ENCODE peak calls at places on chromosomes 7 and 10, in six cellular contexts. S is T1000, I is Calu3, T is skeletal muscle cell, N is NCI-H1105 treated with DMSO at 0.1 percent for 48 hours, H is upper lobe of right lung. V is an unnamed sample.
A peak's percentile ranks its signal among the peaks of the same experiment; 100 is the strongest.

GRCh38 chr10:34956756-34957155 is 133.4 kb downstream of the CUL2 start:
- DNase-seq in S (no peak), H (no peak), N (no peak), I (no peak), T (no peak), V (no peak)

GRCh38 chr10:132115736-132116135 is 50.0 kb downstream of the JAKMIP3 start:
- DNase-seq in H (peak; percentile 33), S (no peak), I (no peak), T (no peak), N (no peak), V (no peak)

GRCh38 chr10:124665980-124666379 is 78.2 kb downstream of the FAM53B start:
- DNase-seq in S (no peak), H (no peak), T (no peak), I (no peak), N (no peak), V (no peak)

GRCh38 chr10:93816123-93816747 is 58.5 kb downstream of the LGI1 start:
- DNase-seq in I (peak; percentile 55), H (peak; percentile 78), T (peak; percentile 17), S (peak; percentile 54), N (peak; percentile 34), V (peak; percentile 7)

GRCh38 chr7:142866361-142867096 is 11.7 kb downstream of the EPHB6 start:
- DNase-seq in H (no peak), T (no peak), S (no peak), N (peak; percentile 56), I (peak; percentile 74), V (no peak)

GRCh38 chr7:38222481-38223096 is 44.5 kb downstream of the STARD3NL start:
- DNase-seq in T (peak; percentile 10), H (no peak), I (peak; percentile 67), S (no peak), N (peak; percentile 50), V (peak; percentile 32)

GRCh38 chr10:91296471-91296870 is 76.0 kb downstream of the PCGF5 start:
- DNase-seq in N (peak; percentile 7), T (no peak), H (no peak), S (no peak), I (no peak), V (no peak)

GRCh38 chr10:92413519-92413918 is 122.6 kb downstream of the MARCHF5 start:
- DNase-seq in H (no peak), T (no peak), N (no peak), S (no peak), I (no peak), V (no peak)

GRCh38 chr10:125449571-125449970 is 233.4 kb downstream of the TEX36 start:
- DNase-seq in I (no peak), H (no peak), T (no peak), S (no peak), N (no peak), V (no peak)

GRCh38 chr10:67912330-67912946 is 28.0 kb downstream of the SIRT1 start:
- DNase-seq in S (no peak), H (no peak), I (no peak), T (no peak), N (no peak), V (no peak)

GRCh38 chr10:14244801-14245211 is 85.9 kb downstream of the FRMD4A start:
- DNase-seq in H (no peak), N (no peak), I (no peak), T (no peak), S (peak; percentile 94), V (no peak)

GRCh38 chr7:134730359-134730758 is 49.1 kb upstream of the CALD1 start:
- DNase-seq in I (no peak), T (no peak), H (no peak), N (no peak), S (no peak), V (no peak)

GRCh38 chr10:73136627-73137026 is 26.4 kb downstream of the NUDT13 start:
- DNase-seq in T (no peak), H (no peak), N (no peak), I (no peak), S (no peak), V (no peak)

GRCh38 chr10:92773776-92774175 is 74.5 kb upstream of the EXOC6 start:
- DNase-seq in N (no peak), S (no peak), I (no peak), H (no peak), T (no peak), V (no peak)

GRCh38 chr10:114520453-114520852 is 116.2 kb upstream of the AFAP1L2 start:
- DNase-seq in I (peak; percentile 36), T (peak; percentile 30), S (no peak), H (no peak), N (no peak), V (no peak)